ENCODE peak calls at places on chromosomes 5 and 9, in four cellular contexts. One of them, this sample, is unnamed.

GRCh38 chr5:93192107-93192506 is 388.9 kb downstream of the NR2F1-AS1 start:
- DNase-seq in Daoy: peak; percentile 83
- DNase-seq in GM12865: no peak
- DNase-seq in colonic mucosa: no peak
- DNase-seq in this sample: no peak

GRCh38 chr9:8845376-8845775 is 1045.8 kb upstream of the DMAC1 start:
- DNase-seq in Daoy: no peak
- DNase-seq in GM12865: no peak
- DNase-seq in colonic mucosa: no peak
- DNase-seq in this sample: no peak

GRCh38 chr9:128419061-128419925 is 1.4 kb upstream of the CERCAM start:
- DNase-seq in Daoy: no peak
- DNase-seq in GM12865: no peak
- DNase-seq in colonic mucosa: no peak
- DNase-seq in this sample: no peak

GRCh38 chr5:402615-403359 is 40.2 kb upstream of the EXOC3 start:
- DNase-seq in Daoy: no peak
- DNase-seq in GM12865: peak; percentile 92
- DNase-seq in colonic mucosa: no peak
- DNase-seq in this sample: no peak

GRCh38 chr5:55914141-55914413 is 62.9 kb downstream of the IL31RA start:
- DNase-seq in Daoy: no peak
- DNase-seq in GM12865: peak; percentile 39
- DNase-seq in colonic mucosa: no peak
- DNase-seq in this sample: no peak

GRCh38 chr5:73365301-73365853 is 83.2 kb downstream of the FOXD1 start:
- DNase-seq in Daoy: peak; percentile 70
- DNase-seq in GM12865: no peak
- DNase-seq in colonic mucosa: no peak
- DNase-seq in this sample: no peak

GRCh38 chr5:135308752-135309151 is 90.3 kb downstream of the MACROH2A1 start:
- DNase-seq in Daoy: peak; percentile 73
- DNase-seq in GM12865: no peak
- DNase-seq in colonic mucosa: no peak
- DNase-seq in this sample: no peak

GRCh38 chr9:109821711-109822110 is 41.7 kb downstream of the PALM2AKAP2 start:
- DNase-seq in Daoy: no peak
- DNase-seq in GM12865: no peak
- DNase-seq in colonic mucosa: no peak
- DNase-seq in this sample: no peak

GRCh38 chr5:174527936-174528557 is 196.3 kb upstream of the MSX2 start:
- DNase-seq in Daoy: no peak
- DNase-seq in GM12865: no peak
- DNase-seq in colonic mucosa: no peak
- DNase-seq in this sample: no peak

GRCh38 chr5:80182802-80183645 is 72.8 kb downstream of the SERINC5 start:
- DNase-seq in Daoy: no peak
- DNase-seq in GM12865: no peak
- DNase-seq in colonic mucosa: peak; percentile 46
- DNase-seq in this sample: no peak

GRCh38 chr9:112532427-112532826 is 45.8 kb downstream of the KIAA1958 start:
- DNase-seq in Daoy: no peak
- DNase-seq in GM12865: no peak
- DNase-seq in colonic mucosa: peak; percentile 23
- DNase-seq in this sample: no peak

GRCh38 chr9:98225015-98225442 is 30.4 kb downstream of the TBC1D2 start:
- DNase-seq in Daoy: no peak
- DNase-seq in GM12865: no peak
- DNase-seq in colonic mucosa: peak; percentile 68
- DNase-seq in this sample: no peak

GRCh38 chr5:147753783-147754182 is 28.7 kb downstream of the JAKMIP2 start:
- DNase-seq in Daoy: no peak
- DNase-seq in GM12865: no peak
- DNase-seq in colonic mucosa: no peak
- DNase-seq in this sample: no peak

GRCh38 chr5:149257875-149258705 is 13.6 kb upstream of the AFAP1L1 start:
- DNase-seq in Daoy: peak; percentile 87
- DNase-seq in GM12865: no peak
- DNase-seq in colonic mucosa: no peak
- DNase-seq in this sample: no peak

This sample was measured in KG1.